ENCODE peak calls at places on chromosome 15, in four cellular contexts. V, M, C and J are unnamed samples.

GRCh38 chr15:45612790-45613415 is 21.9 kb upstream of the SQOR start:
- DNase-seq in M (no peak), C (no peak), V (no peak), J (no peak)

GRCh38 chr15:66046751-66047150 is 177.5 kb downstream of the RAB11A start:
- DNase-seq in M (peak), C (no peak), V (no peak), J (no peak)

GRCh38 chr15:40302981-40303380 is 4.8 kb downstream of the PLCB2 start:
- DNase-seq in C (no peak), V (no peak), M (no peak), J (no peak)

GRCh38 chr15:28977377-28978010 is 91.7 kb downstream of the APBA2 start:
- DNase-seq in C (peak), V (no peak), M (no peak), J (peak)

GRCh38 chr15:62849316-62850129 is 193.0 kb upstream of the TPM1 start:
- DNase-seq in V (no peak), M (no peak), C (no peak), J (no peak)

GRCh38 chr15:64247906-64248541 is 85.2 kb upstream of the PPIB start:
- DNase-seq in M (peak), V (peak), C (peak), J (peak)

GRCh38 chr15:57873564-57874209 is 167.2 kb downstream of the POLR2M start:
- DNase-seq in M (no peak), V (no peak), C (no peak), J (no peak)

GRCh38 chr15:95839367-95839782 is 491.1 kb upstream of the NR2F2 start:
- DNase-seq in C (no peak), M (no peak), V (no peak), J (no peak)

GRCh38 chr15:29689724-29689986 is 132.6 kb downstream of the TJP1 start:
- DNase-seq in V (no peak), M (no peak), C (no peak), J (no peak)

GRCh38 chr15:40618906-40619305 is 24.9 kb downstream of the KNL1 start:
- DNase-seq in V (no peak), C (no peak), M (no peak), J (no peak)

GRCh38 chr15:101045835-101046691 is 126.9 kb downstream of the LRRK1 start:
- DNase-seq in C (no peak), V (no peak), M (no peak), J (no peak)

GRCh38 chr15:26891448-26891881 is 24.6 kb downstream of the GABRA5 start:
- DNase-seq in C (peak), M (peak), V (peak), J (peak)

GRCh38 chr15:38332711-38333110 is 80.1 kb downstream of the SPRED1 start:
- DNase-seq in M (no peak), C (no peak), V (no peak), J (no peak)

GRCh38 chr15:41218851-41219250 is 11.7 kb downstream of the EXD1 start:
- DNase-seq in V (no peak), C (no peak), M (no peak), J (no peak)

GRCh38 chr15:79965836-79966630 is 5.0 kb downstream of the BCL2A1 start:
- DNase-seq in M (peak), V (no peak), C (no peak), J (peak)

GRCh38 chr15:51796777-51797474 is 32.5 kb upstream of the TMOD3 start:
- DNase-seq in M (peak), V (no peak), C (no peak), J (peak)

GRCh38 chr15:101495334-101496197 is 6.1 kb upstream of the PCSK6 start:
- DNase-seq in C (no peak), M (no peak), V (no peak), J (no peak)

GRCh38 chr15:91625506-91625905 is 228.0 kb upstream of the SLCO3A1 start:
- DNase-seq in M (no peak), V (no peak), C (no peak), J (no peak)

GRCh38 chr15:31200735-31201151 is 99.2 kb upstream of the TRPM1 start:
- DNase-seq in M (peak), V (peak), C (no peak), J (peak)

GRCh38 chr15:35448294-35448693 is 97.7 kb downstream of the DPH6 start:
- DNase-seq in M (no peak), C (no peak), V (no peak), J (no peak)

GRCh38 chr15:45397116-45397665 is 18.8 kb upstream of the GATM start:
- DNase-seq in M (no peak), C (no peak), V (no peak), J (no peak)

GRCh38 chr15:72237286-72238224 is 6.6 kb upstream of the PKM start:
- DNase-seq in V (peak), M (peak), C (peak), J (peak)

GRCh38 chr15:94230886-94231727 is at the start of gene MCTP2:
- DNase-seq in V (no peak), M (peak), C (peak), J (peak)
- TF ChIP-seq POLR2A in V (no peak), M (peak), C (no peak), J (no peak)

GRCh38 chr15:78454992-78455391 is 17.0 kb downstream of the IREB2 start:
- DNase-seq in C (no peak), M (no peak), V (no peak), J (no peak)
- TF ChIP-seq PHF8 in C (no peak), M (no peak), V (no peak), J (no peak)

GRCh38 chr15:23506762-23507161 is 58.7 kb upstream of the MKRN3 start:
- DNase-seq in C (no peak), M (no peak), V (no peak), J (no peak)
- TF ChIP-seq POLR2A in C (no peak), M (no peak), V (no peak), J (no peak)

GRCh38 chr15:88649753-88650551 is 11.1 kb downstream of the ISG20 start:
- DNase-seq in V (no peak), C (no peak), M (no peak), J (no peak)

GRCh38 chr15:88650556-88650955 is 11.7 kb downstream of the ISG20 start:
- DNase-seq in V (no peak), C (no peak), M (no peak), J (no peak)

GRCh38 chr15:88647362-88648105 is 8.7 kb downstream of the ISG20 start:
- DNase-seq in C (no peak), M (no peak), V (no peak), J (no peak)

GRCh38 chr15:88648357-88649214 is 9.8 kb downstream of the ISG20 start:
- DNase-seq in V (no peak), C (no peak), M (no peak), J (no peak)

GRCh38 chr15:88649286-88649733 is 10.5 kb downstream of the ISG20 start:
- DNase-seq in C (no peak), M (peak), V (no peak), J (no peak)
- TF ChIP-seq PHF8 in C (no peak), M (no peak), V (no peak), J (no peak)

GRCh38 chr15:23690450-23690852 is 3.3 kb upstream of the NDN start:
- DNase-seq in M (peak), V (no peak), C (no peak), J (no peak)

GRCh38 chr15:23690015-23690414 is 2.9 kb upstream of the NDN start:
- DNase-seq in C (no peak), M (no peak), V (no peak), J (no peak)

GRCh38 chr15:23686466-23687142 is 501 bp downstream of the NDN start:
- DNase-seq in V (no peak), C (no peak), M (no peak), J (no peak)

DNA sequence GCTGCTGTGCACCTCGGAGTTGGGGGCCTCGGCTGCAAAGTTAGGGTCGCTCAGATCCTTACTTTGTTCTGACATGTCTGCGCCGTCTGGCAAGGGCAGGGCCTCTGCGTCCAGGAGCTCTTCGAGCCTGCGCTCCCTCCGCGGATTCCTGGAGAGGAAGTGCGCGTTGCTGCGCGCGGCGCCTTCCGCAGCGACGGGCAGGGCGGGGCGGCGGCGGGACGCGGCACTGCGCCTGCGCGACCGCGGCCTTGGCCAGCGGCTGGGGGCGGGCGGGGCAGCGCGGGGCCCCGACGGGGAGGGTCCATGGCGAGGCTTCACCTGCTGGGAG is at the start of gene NDN:
- DNase-seq in C (no peak), M (no peak), V (peak), J (no peak)
- TF ChIP-seq POLR2A in C (no peak), M (no peak), V (no peak), J (no peak)

GRCh38 chr15:74318376-74319137 is 48.9 kb downstream of the CYP11A1 start:
- DNase-seq in V (no peak), C (no peak), M (no peak), J (no peak)
- TF ChIP-seq PHF8 in V (no peak), C (no peak), M (no peak), J (no peak)

DNA sequence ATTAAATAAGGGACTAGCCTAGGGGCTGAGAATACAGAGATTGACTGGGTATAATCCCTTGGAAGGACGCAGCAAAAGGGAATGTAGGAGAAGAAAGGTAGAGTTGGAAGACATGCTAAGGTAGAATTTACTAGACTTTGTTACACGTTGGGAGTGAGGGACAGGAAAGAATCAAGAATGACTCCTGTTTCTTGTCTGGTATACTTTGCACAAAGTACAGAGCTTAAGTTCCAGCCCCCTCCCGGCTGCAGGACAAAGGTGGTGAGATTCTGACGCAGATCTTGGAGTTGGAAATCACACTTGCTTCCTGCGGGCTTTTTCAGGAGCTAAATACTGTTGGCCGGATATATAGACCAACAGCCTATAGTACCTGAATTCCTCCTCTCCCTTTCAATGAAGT is 895 bp downstream of the HYKK start:
- DNase-seq in C (no peak), V (no peak), M (peak), J (no peak)
- TF ChIP-seq POLR2A in C (no peak), V (no peak), M (no peak), J (no peak)